ENCODE peak calls at places on chromosomes 5 and 9, in six cellular contexts. S, W, J, T, Q and Y are unnamed samples.

GRCh38 chr9:126981218-126981617 is 66.6 kb downstream of the RALGPS1 start:
- DNase-seq in Q (no peak), W (no peak), T (no peak), S (no peak), J (no peak), Y (no peak)

GRCh38 chr9:120556780-120557179 is 23.2 kb downstream of the CDK5RAP2 start:
- DNase-seq in S (no peak), Q (no peak), W (no peak), T (no peak), J (no peak), Y (no peak)

GRCh38 chr9:90983394-90983793 is 181.8 kb downstream of the SYK start:
- DNase-seq in W (no peak), J (no peak), S (no peak), T (no peak), Q (no peak), Y (no peak)

GRCh38 chr5:98403131-98403530 is 370.3 kb upstream of the RGMB start:
- DNase-seq in Q (no peak), W (no peak), S (no peak), J (no peak), T (no peak), Y (no peak)

GRCh38 chr5:154523104-154523503 is 45.1 kb upstream of the HAND1 start:
- DNase-seq in S (no peak), J (no peak), Q (no peak), T (no peak), W (no peak), Y (no peak)

GRCh38 chr5:113663879-113664278 is 150.4 kb downstream of the YTHDC2 start:
- DNase-seq in T (peak), J (peak), Q (no peak), W (peak), S (no peak), Y (peak)

GRCh38 chr9:131691969-131692611 is 47.8 kb downstream of the RAPGEF1 start:
- DNase-seq in S (no peak), Q (no peak), J (no peak), W (no peak), T (no peak), Y (no peak)

GRCh38 chr5:160792732-160793454 is 59.1 kb downstream of the ATP10B start:
- DNase-seq in J (no peak), Q (no peak), W (no peak), S (no peak), T (no peak), Y (no peak)

GRCh38 chr5:17912794-17913193 is 278.5 kb downstream of the TAF11L14 start:
- DNase-seq in Q (no peak), J (no peak), S (no peak), T (no peak), W (no peak), Y (no peak)

GRCh38 chr9:129989740-129990139 is 53.2 kb downstream of the FNBP1 start:
- DNase-seq in T (no peak), J (peak), Q (no peak), W (peak), S (no peak), Y (no peak)

GRCh38 chr5:35803221-35803651 is 53.5 kb upstream of the IL7R start:
- DNase-seq in S (no peak), T (no peak), J (peak), W (peak), Q (peak), Y (peak)

GRCh38 chr9:136023401-136024225 is 62.4 kb upstream of the UBAC1 start:
- DNase-seq in J (peak), T (no peak), S (no peak), W (peak), Q (no peak), Y (peak)

GRCh38 chr5:166341708-166342329 is 1949.6 kb upstream of the WWC1 start:
- DNase-seq in Q (no peak), W (no peak), T (no peak), S (peak), J (no peak), Y (no peak)

GRCh38 chr5:54547711-54548250 is 30.2 kb downstream of the SNX18 start:
- DNase-seq in J (peak), Q (no peak), S (no peak), T (no peak), W (peak), Y (no peak)

GRCh38 chr9:99822096-99822595 is 461 bp downstream of the NR4A3 start:
- DNase-seq in W (peak), S (peak), Q (no peak), J (no peak), T (no peak), Y (no peak)

GRCh38 chr9:121725008-121725795 is 73.8 kb downstream of the DAB2IP start:
- DNase-seq in S (no peak), W (peak), T (no peak), J (peak), Q (no peak), Y (peak)

GRCh38 chr9:78567693-78568092 is 270.8 kb downstream of the PSAT1 start:
- DNase-seq in S (no peak), W (peak), J (no peak), Q (no peak), T (no peak), Y (no peak)

GRCh38 chr9:34185778-34186551 is 7.1 kb downstream of the UBAP1 start:
- DNase-seq in T (peak), J (peak), S (no peak), W (peak), Q (no peak), Y (peak)

GRCh38 chr9:125524522-125524921 is 182.5 kb downstream of the MAPKAP1 start:
- DNase-seq in S (no peak), W (no peak), J (peak), Q (peak), T (no peak), Y (peak)

GRCh38 chr9:121528642-121529041 is 29.0 kb upstream of the GGTA1 start:
- DNase-seq in W (no peak), J (no peak), Q (no peak), T (no peak), S (no peak), Y (no peak)

GRCh38 chr9:136308262-136309053 is 4.6 kb upstream of the CCDC187 start:
- DNase-seq in J (no peak), Q (no peak), W (no peak), S (no peak), T (no peak), Y (no peak)

GRCh38 chr5:159620853-159621540 is 290.7 kb upstream of the IL12B start:
- DNase-seq in T (no peak), W (no peak), Q (peak), J (no peak), S (no peak), Y (no peak)

GRCh38 chr5:141960018-141960417 is 2.0 kb upstream of the PCDH12 start:
- DNase-seq in S (peak), J (no peak), Q (no peak), W (no peak), T (no peak), Y (no peak)

GRCh38 chr5:145797336-145797735 is 37.8 kb downstream of the PRELID2 start:
- DNase-seq in Q (no peak), W (peak), S (no peak), J (peak), T (no peak), Y (peak)

GRCh38 chr9:126173401-126173800 is 153.2 kb upstream of the MVB12B start:
- DNase-seq in Q (no peak), W (no peak), T (no peak), J (no peak), S (no peak), Y (no peak)

GRCh38 chr9:16057541-16057940 is 504.7 kb downstream of the CCDC171 start:
- DNase-seq in W (no peak), S (no peak), Q (no peak), T (no peak), J (no peak), Y (no peak)

GRCh38 chr5:176736271-176736965 is 73.9 kb upstream of the UNC5A start:
- DNase-seq in S (no peak), W (no peak), T (no peak), Q (no peak), J (no peak), Y (no peak)

GRCh38 chr5:177498013-177498847 is 826 bp upstream of the PDLIM7 start:
- DNase-seq in J (no peak), T (no peak), W (peak), S (peak), Q (no peak), Y (no peak)

GRCh38 chr5:76583163-76584047 is 39.8 kb downstream of the F2RL2 start:
- DNase-seq in J (peak), T (peak), W (peak), Q (no peak), S (no peak), Y (peak)

GRCh38 chr5:139911425-139912120 is 116.0 kb downstream of the PSD2 start:
- DNase-seq in T (no peak), S (no peak), J (no peak), Q (no peak), W (no peak), Y (no peak)

GRCh38 chr5:74629326-74629725 is 11.2 kb downstream of the ENC1 start:
- DNase-seq in Q (no peak), W (no peak), S (no peak), J (no peak), T (no peak), Y (no peak)

GRCh38 chr5:160199410-160199911 is 29.8 kb upstream of the FABP6 start:
- DNase-seq in J (peak), S (peak), W (peak), Q (no peak), T (no peak), Y (peak)

GRCh38 chr9:79220666-79221065 is 351.1 kb upstream of the TLE4 start:
- DNase-seq in J (peak), W (peak), Q (no peak), S (no peak), T (no peak), Y (no peak)

GRCh38 chr9:99466787-99467186 is 244.7 kb downstream of the SEC61B start:
- DNase-seq in W (no peak), J (no peak), Q (no peak), T (no peak), S (no peak), Y (no peak)

GRCh38 chr5:30414078-30414477 is 779.4 kb upstream of the CDH6 start:
- DNase-seq in J (no peak), T (no peak), S (no peak), W (no peak), Q (no peak), Y (no peak)

DNA sequence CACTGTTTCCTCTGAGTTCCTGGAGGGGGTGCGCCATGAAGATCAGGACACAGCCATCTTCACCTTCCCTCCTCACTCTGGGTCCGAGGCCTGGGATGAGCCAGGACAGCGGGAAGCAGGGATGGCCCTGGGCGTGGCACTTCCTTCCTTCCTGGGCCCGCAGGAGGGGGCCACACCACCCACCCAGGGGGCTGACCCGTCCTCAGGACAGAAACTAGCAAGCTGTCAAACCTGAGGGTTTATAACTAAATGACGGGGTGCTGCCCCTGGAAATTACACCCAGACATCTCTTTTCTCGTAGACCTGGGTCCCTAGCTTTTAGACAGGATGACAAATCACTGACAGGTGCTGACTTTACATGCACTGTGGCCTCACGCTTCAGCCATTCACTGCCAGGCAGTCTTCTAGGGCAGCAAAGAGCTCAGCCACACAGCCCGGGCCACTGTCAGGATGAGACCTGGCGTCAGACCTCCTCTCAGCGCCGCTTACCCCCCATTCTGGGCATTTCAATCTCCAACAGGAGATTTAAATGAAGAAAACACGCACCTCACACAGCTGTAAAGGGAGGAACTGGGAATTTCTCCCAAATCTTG is 8.1 kb downstream of the FCN2 start:
- DNase-seq in S (no peak), Q (no peak), W (no peak), J (no peak), T (no peak), Y (no peak)
- H3K9ac ChIP-seq in S (no peak), Q (no peak), W (no peak), J (no peak), T (no peak), Y (no peak)

GRCh38 chr5:43017438-43017820 is 22.7 kb downstream of the ANXA2R start:
- DNase-seq in S (no peak), J (peak), T (no peak), Q (no peak), W (peak), Y (peak)

GRCh38 chr5:43019615-43020293 is 20.4 kb downstream of the ANXA2R start:
- DNase-seq in T (peak), J (peak), Q (no peak), S (no peak), W (peak), Y (peak)

GRCh38 chr5:43016217-43016779 is 23.8 kb downstream of the ANXA2R start:
- DNase-seq in S (no peak), J (no peak), T (no peak), W (no peak), Q (no peak), Y (no peak)

GRCh38 chr5:43020294-43020711 is 19.8 kb downstream of the ANXA2R start:
- DNase-seq in S (no peak), Q (no peak), T (no peak), W (no peak), J (peak), Y (no peak)

DNA sequence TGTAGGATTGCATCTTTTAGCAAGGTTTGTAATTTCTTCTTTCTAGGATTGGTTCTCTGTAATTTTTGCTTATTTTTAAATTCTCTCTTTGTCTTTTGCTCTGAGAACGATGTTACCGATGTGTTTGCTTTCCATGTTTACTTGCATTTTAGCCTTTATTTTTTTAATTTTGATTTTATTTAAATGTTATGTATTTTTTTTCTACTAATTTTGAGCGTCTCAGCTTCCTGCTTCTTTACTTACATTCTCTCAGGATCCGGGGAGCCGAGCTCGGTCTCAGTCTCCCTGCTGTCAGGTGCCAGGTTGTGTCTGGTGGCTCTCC is 20.9 kb downstream of the ANXA2R start:
- DNase-seq in Q (no peak), J (no peak), S (no peak), T (no peak), W (no peak), Y (no peak)
- H3K9ac ChIP-seq in Q (no peak), J (peak), S (no peak), T (peak), W (peak), Y (peak)

GRCh38 chr9:36543916-36544315 is 28.8 kb upstream of the MELK start:
- DNase-seq in W (peak), J (no peak), T (no peak), Q (no peak), S (no peak), Y (no peak)
- H3K9ac ChIP-seq in W (no peak), J (no peak), T (no peak), Q (no peak), S (no peak), Y (no peak)

GRCh38 chr9:110049699-110050450 is 158.1 kb downstream of the C9orf152 start:
- DNase-seq in J (no peak), W (peak), T (no peak), S (no peak), Q (no peak), Y (no peak)

GRCh38 chr9:110048976-110049698 is 158.8 kb downstream of the C9orf152 start:
- DNase-seq in T (no peak), S (no peak), J (no peak), Q (no peak), W (peak), Y (no peak)

GRCh38 chr9:110048473-110048975 is 159.4 kb downstream of the C9orf152 start:
- DNase-seq in S (peak), J (peak), T (peak), W (peak), Q (peak), Y (peak)

GRCh38 chr9:110047955-110048472 is 159.9 kb downstream of the C9orf152 start:
- DNase-seq in Q (no peak), W (no peak), J (no peak), S (no peak), T (no peak), Y (peak)

DNA sequence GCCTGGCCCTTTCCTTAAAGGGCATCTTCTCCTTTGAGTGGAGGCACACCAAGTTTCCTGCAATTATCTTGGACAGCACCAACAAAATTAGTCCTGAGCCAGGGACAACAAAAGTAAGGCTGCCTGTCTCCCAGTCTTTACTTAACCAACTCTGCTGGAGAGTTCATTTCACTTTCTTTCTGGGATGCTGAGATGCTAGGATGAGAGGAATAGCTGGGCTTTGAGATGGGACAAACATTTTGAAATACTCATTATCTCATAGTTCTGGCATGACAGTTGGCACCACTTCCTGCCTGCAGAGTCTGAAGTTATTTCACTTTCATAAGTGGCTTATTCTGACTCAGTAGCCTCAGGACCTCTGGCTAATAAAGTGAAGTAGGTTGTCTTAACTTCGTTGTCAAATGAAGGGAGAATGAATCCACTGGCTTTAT is 157.0 kb downstream of the C9orf152 start:
- DNase-seq in J (peak), S (no peak), T (peak), W (peak), Q (no peak), Y (peak)
- H3K9ac ChIP-seq in J (peak), S (no peak), T (peak), W (peak), Q (peak), Y (peak)

DNA sequence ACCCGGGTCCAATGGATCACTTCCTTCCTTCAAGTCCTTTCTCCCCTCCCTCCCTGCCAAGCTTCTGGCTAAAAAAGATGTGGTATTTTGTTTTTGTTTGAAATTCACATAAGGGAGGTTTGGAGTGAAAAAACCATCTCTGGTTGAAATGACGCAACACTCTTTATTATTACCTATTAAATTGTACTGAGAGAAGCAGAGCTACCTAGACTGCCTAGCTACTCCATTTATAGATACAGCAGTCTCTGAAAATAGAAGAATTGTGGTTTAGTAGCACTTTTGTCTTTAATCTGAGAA is 265.1 kb downstream of the MLLT3 start:
- DNase-seq in W (no peak), T (no peak), S (no peak), J (no peak), Q (no peak), Y (peak)
- H3K9ac ChIP-seq in W (no peak), T (no peak), S (no peak), J (peak), Q (no peak), Y (no peak)

DNA sequence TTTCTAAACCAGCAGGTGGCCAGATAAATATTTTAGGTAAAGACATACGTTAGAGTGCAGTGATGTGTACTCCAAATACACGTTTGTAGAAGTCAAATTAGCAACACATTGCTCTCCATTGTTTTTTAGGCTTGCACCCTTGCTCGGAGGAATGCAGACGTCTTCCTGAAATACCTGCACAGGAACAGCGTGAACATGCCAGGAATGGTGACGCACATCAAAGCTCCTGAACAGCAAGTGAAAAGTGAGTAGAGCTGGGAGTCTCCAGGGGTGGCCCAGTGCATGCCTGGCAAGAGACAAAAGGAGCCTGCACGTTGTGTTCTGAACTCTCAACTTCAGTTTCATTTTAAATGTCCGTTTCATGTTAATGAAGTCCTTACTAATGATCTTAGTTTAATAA is 207.5 kb upstream of the OTULINL start:
- DNase-seq in W (no peak), J (no peak), S (no peak), Q (no peak), T (no peak), Y (no peak)
- H3K9ac ChIP-seq in W (no peak), J (no peak), S (no peak), Q (no peak), T (no peak), Y (no peak)

DNA sequence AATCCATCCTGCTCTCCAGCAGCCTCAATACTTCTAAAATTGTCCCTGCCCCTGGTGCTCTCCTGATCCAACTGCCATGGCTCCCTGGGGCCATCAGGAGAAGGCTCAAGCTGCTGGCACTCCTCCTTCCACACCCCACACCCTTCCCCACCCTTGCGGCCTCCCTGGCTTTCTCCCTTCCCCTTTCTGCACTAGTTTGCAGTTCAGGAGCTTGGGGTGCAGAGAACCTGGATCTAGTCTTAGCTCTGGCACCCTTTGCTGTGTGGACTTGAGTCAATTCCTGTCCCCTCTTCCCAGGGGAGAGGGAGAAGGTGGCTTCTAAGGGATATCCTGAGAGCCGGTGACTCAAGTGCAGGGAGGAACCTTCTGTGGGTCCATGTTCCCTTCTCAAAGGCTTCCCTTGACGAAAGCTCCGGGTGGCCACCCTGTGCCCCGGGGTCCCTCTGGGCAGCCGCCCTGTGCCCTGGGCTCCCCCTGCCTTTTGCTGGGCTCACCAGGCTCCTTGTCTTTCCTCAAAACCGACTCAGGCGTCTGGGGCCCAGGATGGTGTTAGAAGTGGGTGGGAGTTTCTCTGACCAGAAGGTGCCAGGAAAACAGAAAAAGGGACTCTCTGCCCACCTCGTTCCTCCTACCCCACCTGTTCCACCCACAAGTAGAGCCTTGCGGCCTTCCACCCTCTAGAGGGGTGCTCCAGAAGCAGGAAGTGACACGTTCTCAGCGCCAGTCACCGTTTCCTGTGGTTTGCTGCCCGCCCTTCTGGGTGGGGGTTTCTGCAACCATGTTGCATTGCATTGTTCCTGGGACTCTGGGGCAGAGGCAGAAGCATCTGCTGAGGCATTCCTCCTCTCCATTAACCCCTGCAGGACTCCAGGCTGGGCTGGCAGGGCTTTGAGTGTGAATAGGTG is 15.0 kb downstream of the GLIPR2 start:
- DNase-seq in T (no peak), Q (no peak), J (peak), S (no peak), W (peak), Y (peak)
- H3K9ac ChIP-seq in T (no peak), Q (no peak), J (no peak), S (peak), W (peak), Y (peak)